ENCODE peak calls at places on chromosomes 5 and 9, in ten cellular contexts. C, M, H, F, U, P, I, Z, D and A are unnamed samples.

GRCh38 chr5:127813633-127814171 is 110.5 kb downstream of the CCDC192 start:
- DNase-seq in C (peak; percentile 16), M (peak; percentile 44), H (no peak), F (no peak), U (no peak), P (no peak), I (peak; percentile 89), Z (no peak), D (no peak), A (no peak)

GRCh38 chr9:115883467-115884329 is 269.9 kb upstream of the PAPPA start:
- DNase-seq in C (peak; percentile 72), M (peak; percentile 11), H (peak; percentile 55), F (peak; percentile 39), U (no peak), P (no peak), I (peak; percentile 40), Z (peak; percentile 8), D (no peak), A (no peak)

GRCh38 chr5:150542933-150543445 is 35.1 kb downstream of the NDST1 start:
- DNase-seq in C (no peak), M (no peak), H (no peak), F (peak; percentile 51), U (no peak), P (no peak), I (no peak), Z (no peak), D (no peak), A (no peak)

GRCh38 chr9:76530458-76531100 is 71.6 kb downstream of the GCNT1 start:
- DNase-seq in C (no peak), M (no peak), H (no peak), F (no peak), U (no peak), P (no peak), I (peak; percentile 43), Z (peak; percentile 10), D (no peak), A (no peak)

GRCh38 chr5:159031513-159031912 is 68.2 kb downstream of the EBF1 start:
- DNase-seq in C (no peak), M (no peak), H (no peak), F (no peak), U (no peak), P (peak; percentile 31), I (peak; percentile 91), Z (peak; percentile 75), D (no peak), A (no peak)

GRCh38 chr9:122314193-122314592 is 49.5 kb downstream of the MRRF start:
- DNase-seq in C (no peak), M (no peak), H (no peak), F (no peak), U (no peak), P (no peak), I (no peak), Z (no peak), D (no peak), A (no peak)

GRCh38 chr5:94893404-94894145 is 275.1 kb downstream of the SLF1 start:
- DNase-seq in C (no peak), M (no peak), H (no peak), F (no peak), U (no peak), P (no peak), I (peak; percentile 26), Z (peak; percentile 10), D (no peak), A (no peak)

GRCh38 chr5:81800797-81801196 is 49.9 kb upstream of the SSBP2 start:
- DNase-seq in C (no peak), M (no peak), H (no peak), F (no peak), U (no peak), P (no peak), I (no peak), Z (no peak), D (no peak), A (no peak)

GRCh38 chr5:55604611-55605067 is 69.9 kb upstream of the PLPP1 start:
- DNase-seq in C (no peak), M (no peak), H (no peak), F (no peak), U (peak; percentile 60), P (no peak), I (peak; percentile 71), Z (no peak), D (no peak), A (no peak)

DNA sequence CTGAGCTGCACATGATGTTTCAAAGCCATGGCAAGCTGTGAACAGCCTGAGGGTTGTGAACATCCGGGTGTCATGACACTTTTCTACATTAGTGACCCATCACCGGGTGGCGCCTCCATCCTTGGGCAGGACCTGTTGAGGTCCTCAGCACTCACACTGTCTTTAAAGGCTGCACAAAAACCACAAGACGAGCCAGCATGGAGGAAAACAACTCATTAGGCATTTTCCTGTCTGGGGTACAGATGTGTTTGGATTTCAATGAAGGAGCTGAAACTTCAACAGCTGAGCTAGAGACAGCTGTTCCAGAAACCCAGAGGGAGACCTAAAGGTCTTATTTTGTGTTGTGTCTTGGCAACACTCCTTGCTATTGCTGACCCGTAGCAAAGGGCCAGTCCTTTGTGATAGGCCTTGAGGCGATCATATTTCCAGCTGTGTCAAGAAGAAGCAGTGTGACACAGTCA is 151.9 kb upstream of the VLDLR start:
- DNase-seq in C (peak; percentile 73), M (no peak), H (peak; percentile 46), F (peak; percentile 29), U (no peak), P (no peak), I (peak; percentile 64), Z (peak; percentile 26), D (peak; percentile 23), A (no peak)
- TF ChIP-seq CTCF in C (peak; percentile 58), M (no peak), H (no peak), F (no peak), U (no peak), P (no peak), I (no peak), Z (no peak), D (peak; percentile 28), A (peak; percentile 26)

DNA sequence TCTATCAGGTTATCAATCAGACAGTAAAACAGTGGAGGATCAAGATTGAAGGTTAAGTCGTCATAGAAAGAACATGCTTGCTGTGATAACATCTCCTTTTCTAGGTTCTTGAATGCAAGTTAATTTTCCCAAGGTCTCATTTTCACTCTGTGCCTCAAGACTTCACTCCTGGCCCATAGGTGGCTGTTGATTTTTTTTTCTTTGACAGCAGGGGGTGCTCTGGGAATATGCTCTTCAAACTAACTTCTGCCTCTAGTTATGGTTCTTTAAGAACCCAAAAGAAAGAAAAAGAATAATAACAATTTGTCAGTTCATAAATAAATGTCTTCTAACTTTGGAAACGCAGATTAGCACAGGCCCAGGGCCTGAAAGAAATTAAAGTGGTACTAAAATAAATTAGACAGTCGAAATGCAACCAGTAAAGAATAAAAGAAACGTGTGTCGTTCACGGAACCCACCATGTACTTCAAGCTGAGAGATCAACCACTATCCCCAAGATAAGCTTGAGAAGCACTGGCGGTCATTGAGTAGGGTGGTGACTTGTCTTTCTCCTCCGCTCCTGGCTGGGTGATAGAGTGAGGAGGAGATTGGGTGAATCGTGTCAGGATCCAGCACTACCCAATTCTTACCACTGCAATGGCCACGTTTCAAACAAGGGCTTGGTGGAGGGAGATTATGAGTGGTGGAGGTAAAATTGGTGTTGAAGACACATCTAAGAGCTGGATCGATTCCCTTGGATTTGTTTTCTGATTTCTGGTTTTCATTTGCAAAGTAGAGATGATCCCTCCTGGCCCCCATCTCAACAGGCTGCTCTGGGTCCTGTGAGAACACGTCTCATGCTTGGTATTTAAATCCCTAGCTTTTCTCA is 93.4 kb upstream of the IRX4 start:
- DNase-seq in C (no peak), M (no peak), H (no peak), F (no peak), U (no peak), P (no peak), I (no peak), Z (peak; percentile 3), D (no peak), A (no peak)
- TF ChIP-seq CTCF in C (no peak), M (peak; percentile 29), H (peak; percentile 16), F (no peak), U (no peak), P (no peak), I (no peak), Z (no peak), D (peak; percentile 49), A (peak; percentile 1)

GRCh38 chr5:178177569-178177968 is 9.6 kb downstream of the GMCL2 start:
- DNase-seq in C (no peak), M (no peak), H (peak; percentile 61), F (no peak), U (no peak), P (no peak), I (no peak), Z (no peak), D (no peak), A (no peak)
- TF ChIP-seq CTCF in C (no peak), M (no peak), H (peak; percentile 44), F (no peak), U (no peak), P (no peak), I (no peak), Z (no peak), D (no peak), A (no peak)

DNA sequence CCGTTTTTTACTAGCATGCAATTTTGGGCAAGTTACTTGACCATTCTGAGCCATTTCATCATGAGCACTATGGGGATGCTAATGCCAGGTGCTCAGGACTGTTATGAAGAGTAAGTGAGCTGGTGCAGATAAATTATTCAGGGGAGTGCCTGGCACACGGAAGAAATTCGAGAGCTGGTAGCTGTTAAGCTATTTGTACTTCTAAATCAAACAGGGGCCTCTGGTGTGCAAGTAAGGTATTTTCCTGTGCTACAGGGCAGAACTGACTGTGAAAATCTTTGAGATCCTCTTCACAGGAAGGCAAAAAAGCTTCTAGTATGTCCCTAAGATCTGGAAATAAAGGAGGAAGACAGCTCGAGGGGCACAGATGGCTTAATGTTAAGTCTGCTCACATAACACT is 106.3 kb upstream of the SPOCK1 start:
- DNase-seq in C (no peak), M (no peak), H (no peak), F (no peak), U (no peak), P (no peak), I (peak; percentile 17), Z (no peak), D (no peak), A (no peak)
- TF ChIP-seq CTCF in C (no peak), M (peak; percentile 16), H (peak; percentile 44), F (no peak), U (no peak), P (no peak), I (peak; percentile 26), Z (no peak), D (peak; percentile 37), A (no peak)

DNA sequence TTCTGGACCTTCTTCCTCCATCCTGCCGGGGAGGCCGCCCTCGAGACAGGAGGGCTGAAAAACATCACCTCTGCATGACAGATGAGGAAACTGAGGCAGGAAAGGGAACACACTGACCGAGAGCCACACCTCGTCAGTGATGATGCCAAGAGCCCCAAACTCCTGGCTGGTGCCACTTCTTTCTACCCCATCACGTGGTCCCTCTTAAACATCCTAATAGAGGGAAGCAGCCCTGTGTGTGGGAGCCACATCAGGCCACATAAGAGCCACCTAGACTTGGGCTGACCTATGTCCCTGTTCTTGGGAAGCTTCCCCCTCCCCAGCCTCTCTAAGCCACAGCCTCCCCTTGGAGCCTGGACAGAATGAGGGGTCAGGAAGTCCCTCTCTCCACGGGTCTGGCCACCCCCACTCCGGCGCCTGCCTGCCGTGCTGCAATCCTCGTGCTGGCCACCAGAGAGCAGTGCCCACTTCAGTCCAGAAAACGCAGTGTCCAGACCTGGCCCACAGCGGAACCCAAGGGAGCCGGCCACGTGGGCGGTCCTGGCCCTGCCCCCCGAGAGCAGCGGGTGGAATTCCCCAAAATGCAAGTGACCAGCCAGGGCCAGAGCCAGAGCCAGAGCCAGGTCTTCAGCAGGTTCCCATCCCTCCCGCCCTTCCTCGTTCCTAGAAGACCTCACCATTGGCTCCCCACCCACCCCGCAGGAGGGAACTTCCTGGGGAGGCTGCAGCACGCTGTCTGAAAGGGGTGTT is 54.7 kb upstream of the SARDH start:
- DNase-seq in C (peak; percentile 77), M (no peak), H (peak; percentile 70), F (peak; percentile 81), U (peak; percentile 88), P (peak; percentile 74), I (peak; percentile 64), Z (peak; percentile 85), D (peak; percentile 82), A (peak; percentile 87)
- TF ChIP-seq CTCF in C (peak; percentile 93), M (peak; percentile 74), H (peak; percentile 81), F (peak; percentile 97), U (peak; percentile 84), P (peak; percentile 87), I (peak; percentile 98), Z (peak; percentile 89), D (peak; percentile 98), A (peak; percentile 95)